ENCODE peak calls at places on chromosomes 11 and 22, in five cellular contexts. K is GM23248; W is T-helper 1 cell; Q is activated CD8-positive, alpha-beta memory T cell treated with anti-CD3 and anti-CD28 coated beads for 4 hours; N is amniotic stem cell. H is an unnamed sample.

GRCh38 chr22:32665676-32666075 is 135.8 kb upstream of the TIMP3 start:
- DNase-seq in K (peak), W (no peak), Q (no peak), N (no peak), H (no peak)

GRCh38 chr11:11842426-11843008 is 745 bp downstream of the USP47 start:
- DNase-seq in K (peak), W (peak), Q (no peak), N (peak), H (peak)

GRCh38 chr11:67996622-67997459 is 7.1 kb downstream of the UNC93B1 start:
- DNase-seq in K (peak), W (peak), Q (no peak), N (no peak), H (peak)

GRCh38 chr11:469684-470667 is 19.9 kb downstream of the PTDSS2 start:
- DNase-seq in K (peak), W (no peak), Q (no peak), N (peak), H (no peak)

GRCh38 chr11:86753376-86753775 is 47.0 kb upstream of the PRSS23 start:
- DNase-seq in K (no peak), W (no peak), Q (no peak), N (no peak), H (no peak)

GRCh38 chr11:76781046-76781801 is 1.9 kb upstream of the TSKU start:
- DNase-seq in K (no peak), W (no peak), Q (no peak), N (no peak), H (no peak)

GRCh38 chr22:20111689-20112622 is 3.9 kb upstream of the RANBP1 start:
- DNase-seq in K (no peak), W (no peak), Q (no peak), N (no peak), H (no peak)

GRCh38 chr22:27752771-27753170 is 48.8 kb downstream of the MN1 start:
- DNase-seq in K (peak), W (no peak), Q (no peak), N (peak), H (no peak)

GRCh38 chr11:57094206-57094940 is 87.4 kb upstream of the LRRC55 start:
- DNase-seq in K (peak), W (no peak), Q (no peak), N (no peak), H (no peak)

GRCh38 chr22:23497016-23497885 is 82.8 kb downstream of the IGLL1 start:
- DNase-seq in K (no peak), W (no peak), Q (no peak), N (no peak), H (no peak)

GRCh38 chr11:7905961-7906429 is 25.1 kb downstream of the OR10A6 start:
- DNase-seq in K (peak), W (no peak), Q (no peak), N (no peak), H (no peak)

GRCh38 chr22:47055461-47055860 is 293.0 kb downstream of the TBC1D22A start:
- DNase-seq in K (no peak), W (no peak), Q (no peak), N (no peak), H (no peak)

GRCh38 chr11:96006016-96006415 is 82.1 kb upstream of the MTMR2 start:
- DNase-seq in K (no peak), W (no peak), Q (no peak), N (no peak), H (no peak)

GRCh38 chr11:121634889-121635288 is 182.1 kb upstream of the SORL1-AS1 start:
- DNase-seq in K (peak), W (no peak), Q (no peak), N (peak), H (no peak)

GRCh38 chr11:133900176-133901105 is 55.1 kb upstream of the SPATA19 start:
- DNase-seq in K (no peak), W (no peak), Q (no peak), N (no peak), H (no peak)

GRCh38 chr11:17650601-17650911 is 68.8 kb upstream of the MYOD1 start:
- DNase-seq in K (no peak), W (no peak), Q (no peak), N (no peak), H (no peak)

GRCh38 chr11:117870176-117870952 is 6.1 kb downstream of the FXYD6 start:
- DNase-seq in K (no peak), W (no peak), Q (no peak), N (no peak), H (no peak)

GRCh38 chr11:43699879-43700278 is 19.3 kb downstream of the HSD17B12 start:
- DNase-seq in K (no peak), W (no peak), Q (no peak), N (no peak), H (no peak)

GRCh38 chr11:74090701-74091100 is 80.1 kb downstream of the C2CD3 start:
- DNase-seq in K (peak), W (peak), Q (no peak), N (no peak), H (peak)

GRCh38 chr22:49727191-49727880 is 100.3 kb downstream of the BRD1 start:
- DNase-seq in K (no peak), W (no peak), Q (no peak), N (no peak), H (no peak)

GRCh38 chr11:72100462-72100861 is 2.6 kb downstream of the LAMTOR1 start:
- DNase-seq in K (peak), W (no peak), Q (no peak), N (no peak), H (no peak)

GRCh38 chr11:69193151-69193550 is 37.4 kb downstream of the SMIM38 start:
- DNase-seq in K (no peak), W (no peak), Q (no peak), N (no peak), H (no peak)

GRCh38 chr11:83816572-83817187 is 530.5 kb upstream of the CCDC90B start:
- DNase-seq in K (peak), W (peak), Q (no peak), N (peak), H (no peak)

GRCh38 chr11:118232659-118233058 is 7.8 kb upstream of the JAML start:
- DNase-seq in K (no peak), W (no peak), Q (no peak), N (no peak), H (no peak)

GRCh38 chr11:39149214-39149613 is 2310.2 kb downstream of the LRRC4C start:
- DNase-seq in K (no peak), W (no peak), Q (no peak), N (no peak), H (no peak)

GRCh38 chr11:63985812-63986155 is 454 bp upstream of the OTUB1 start:
- DNase-seq in K (peak), W (peak), Q (no peak), N (no peak), H (peak)

GRCh38 chr11:109138200-109138599 is 283.8 kb upstream of the C11orf87 start:
- DNase-seq in K (peak), W (no peak), Q (no peak), N (no peak), H (no peak)

GRCh38 chr11:19651654-19652053 is 61.0 kb upstream of the NAV2 start:
- DNase-seq in K (no peak), W (no peak), Q (no peak), N (no peak), H (no peak)

GRCh38 chr11:92251980-92252379 is 27.4 kb downstream of the FAT3 start:
- DNase-seq in K (peak), W (no peak), Q (no peak), N (no peak), H (no peak)

GRCh38 chr11:67400251-67400941 is 1.3 kb downstream of the PPP1CA start:
- DNase-seq in K (peak), W (no peak), Q (no peak), N (no peak), H (no peak)

GRCh38 chr11:65557280-65558001 is 718 bp downstream of the LTBP3 start:
- DNase-seq in K (peak), W (no peak), Q (no peak), N (no peak), H (no peak)

GRCh38 chr11:37076866-37077265 is 478.8 kb upstream of the RAG2 start:
- DNase-seq in K (no peak), W (no peak), Q (no peak), N (no peak), H (no peak)